ENCODE peak calls at places on chromosomes 1 and 21, in five cellular contexts. R is heart left ventricle, Z is adrenal gland, N is uterus, B is fibroblast of lung. X is an unnamed sample.

GRCh38 chr1:92940541-92940940 is 20.7 kb downstream of the DIPK1A start:
- DNase-seq in R (no peak), Z (no peak), N (no peak), B (peak; percentile 81), X (peak; percentile 46)

GRCh38 chr1:147080013-147080661 is 92.1 kb downstream of the PRKAB2 start:
- DNase-seq in R (no peak), Z (no peak), N (no peak), B (no peak), X (no peak)

GRCh38 chr1:243596441-243597183 is 253.4 kb downstream of the AKT3 start:
- DNase-seq in R (no peak), Z (no peak), N (no peak), B (peak; percentile 99), X (peak; percentile 98)

GRCh38 chr1:210332719-210333398 is 4.2 kb downstream of the HHAT start:
- DNase-seq in R (no peak), Z (no peak), N (no peak), B (peak; percentile 73), X (peak; percentile 90)

GRCh38 chr1:87449348-87449963 is 120.8 kb downstream of the LMO4 start:
- DNase-seq in R (peak; percentile 59), Z (peak; percentile 39), N (peak; percentile 25), B (peak; percentile 11), X (peak; percentile 61)

GRCh38 chr1:166811691-166812090 is 27.6 kb upstream of the POGK start:
- DNase-seq in R (no peak), Z (no peak), N (no peak), B (peak; percentile 82), X (no peak)

GRCh38 chr1:231091853-231092301 is 51.8 kb upstream of the FAM89A start:
- DNase-seq in R (no peak), Z (peak; percentile 56), N (no peak), B (no peak), X (peak; percentile 3)

GRCh38 chr1:40766560-40766959 is 17.0 kb upstream of the KCNQ4 start:
- DNase-seq in R (no peak), Z (no peak), N (no peak), B (no peak), X (no peak)

GRCh38 chr1:214022810-214023425 is 35.1 kb downstream of the PROX1 start:
- DNase-seq in R (no peak), Z (no peak), N (no peak), B (no peak), X (peak; percentile 79)

GRCh38 chr1:155033524-155033923 is at the start of the genes DCST1 and DCST2:
- DNase-seq in R (no peak), Z (no peak), N (no peak), B (no peak), X (no peak)

GRCh38 chr1:160400646-160401486 is 502 bp downstream of the VANGL2 start:
- DNase-seq in R (no peak), Z (no peak), N (no peak), B (peak; percentile 6), X (no peak)

GRCh38 chr1:31784356-31785019 is 20.3 kb upstream of the ADGRB2 start:
- DNase-seq in R (no peak), Z (no peak), N (peak; percentile 10), B (no peak), X (no peak)

GRCh38 chr1:89905391-89906058 is 84.7 kb downstream of the LRRC8D start:
- DNase-seq in R (no peak), Z (no peak), N (no peak), B (peak; percentile 17), X (no peak)

GRCh38 chr21:31442339-31442738 is 98.3 kb upstream of the TIAM1 start:
- DNase-seq in R (no peak), Z (no peak), N (no peak), B (no peak), X (peak; percentile 12)

GRCh38 chr1:225427249-225428065 is at the start of gene LBR:
- DNase-seq in R (peak; percentile 54), Z (no peak), N (peak; percentile 42), B (peak; percentile 42), X (no peak)

GRCh38 chr1:31216016-31216415 is 23.7 kb downstream of the NKAIN1 start:
- DNase-seq in R (peak; percentile 65), Z (peak; percentile 74), N (peak; percentile 34), B (peak; percentile 41), X (peak; percentile 56)

GRCh38 chr21:46171996-46172862 is 12.0 kb downstream of the SPATC1L start:
- DNase-seq in R (peak; percentile 11), Z (peak; percentile 10), N (peak; percentile 6), B (no peak), X (no peak)

GRCh38 chr21:33886316-33886715 is 29.3 kb downstream of the ATP5PO start:
- DNase-seq in R (no peak), Z (no peak), N (no peak), B (no peak), X (no peak)

GRCh38 chr21:16837319-16837718 is 675.5 kb upstream of the CXADR start:
- DNase-seq in R (no peak), Z (no peak), N (no peak), B (peak; percentile 61), X (peak; percentile 38)

GRCh38 chr1:68291763-68292384 is 59.6 kb upstream of the WLS start:
- DNase-seq in R (no peak), Z (peak; percentile 37), N (no peak), B (peak; percentile 67), X (no peak)

GRCh38 chr21:41236361-41236973 is 68.5 kb downstream of the BACE2 start:
- DNase-seq in R (no peak), Z (no peak), N (no peak), B (no peak), X (peak; percentile 39)

GRCh38 chr1:37430074-37430985 is 44.0 kb upstream of the ZC3H12A start:
- DNase-seq in R (no peak), Z (no peak), N (no peak), B (no peak), X (no peak)

GRCh38 chr1:94970783-94971182 is 43.9 kb upstream of the CNN3 start:
- DNase-seq in R (no peak), Z (no peak), N (no peak), B (no peak), X (no peak)

GRCh38 chr1:15948600-15949452 is 27.1 kb downstream of the ZBTB17 start:
- DNase-seq in R (peak; percentile 80), Z (peak; percentile 92), N (peak; percentile 89), B (peak; percentile 98), X (peak; percentile 92)

GRCh38 chr1:91948501-91949355 is 473 bp upstream of the BRDT start:
- DNase-seq in R (no peak), Z (no peak), N (no peak), B (no peak), X (no peak)

GRCh38 chr21:46475296-46475695 is 16.6 kb downstream of the DIP2A start:
- DNase-seq in R (no peak), Z (no peak), N (no peak), B (no peak), X (no peak)

GRCh38 chr1:91997607-91998195 is 32.1 kb upstream of the EPHX4 start:
- DNase-seq in R (no peak), Z (peak; percentile 55), N (no peak), B (peak; percentile 48), X (peak; percentile 58)

GRCh38 chr1:221303623-221304022 is 424.4 kb downstream of the HLX start:
- DNase-seq in R (no peak), Z (no peak), N (no peak), B (no peak), X (no peak)
- TF ChIP-seq CTCF in R (no peak), Z (no peak), N (no peak), B (no peak), X (no peak)

GRCh38 chr1:71706030-71706671 is 576.2 kb downstream of the NEGR1 start:
- DNase-seq in R (no peak), Z (no peak), N (no peak), B (no peak), X (no peak)
- H3K4me3 ChIP-seq in R (no peak overlapping the region), Z (no peak overlapping the region), N (no peak overlapping the region), B (no peak overlapping the region), X (no peak overlapping the region)

GRCh38 chr1:34398205-34398915 is 221.7 kb downstream of the C1orf94 start:
- DNase-seq in R (no peak), Z (no peak), N (no peak), B (no peak), X (no peak)

GRCh38 chr1:34396042-34396441 is 219.3 kb downstream of the C1orf94 start:
- DNase-seq in R (no peak), Z (no peak), N (no peak), B (no peak), X (no peak)

GRCh38 chr1:34403156-34403555 is 226.4 kb downstream of the C1orf94 start:
- DNase-seq in R (no peak), Z (no peak), N (no peak), B (no peak), X (no peak)

GRCh38 chr1:34400690-34401089 is 224.0 kb downstream of the C1orf94 start:
- DNase-seq in R (no peak), Z (no peak), N (no peak), B (no peak), X (no peak)

DNA sequence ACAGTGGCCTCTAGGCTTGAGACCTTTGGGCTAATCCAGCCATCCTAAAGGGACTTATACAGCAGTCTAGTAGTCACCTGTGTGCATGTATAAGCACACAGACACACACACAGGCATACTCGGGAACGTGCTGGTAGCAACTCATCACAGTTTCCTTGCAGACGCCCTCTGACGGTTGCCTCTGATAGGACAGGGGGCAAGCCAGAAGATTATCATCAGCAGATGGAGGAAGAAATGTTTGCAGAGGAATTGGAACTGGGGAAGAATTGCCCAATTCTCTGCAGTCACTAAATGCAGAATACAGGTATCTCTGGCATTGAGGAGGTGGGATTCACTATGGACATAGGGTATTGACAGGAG is 222.2 kb downstream of the C1orf94 start:
- DNase-seq in R (no peak), Z (no peak), N (no peak), B (no peak), X (no peak)
- TF ChIP-seq CTCF in R (no peak), Z (no peak), N (no peak), B (no peak), X (no peak)

GRCh38 chr1:178870944-178871343 is at the start of gene ANGPTL1:
- DNase-seq in R (peak; percentile 17), Z (no peak), N (peak; percentile 29), B (peak; percentile 68), X (no peak)
- H3K4me3 ChIP-seq in R (peak within 1 kb of the TSS; percentile 6), Z (no peak within 1 kb of the TSS), N (peak within 1 kb of the TSS; percentile 22), B (no peak within 1 kb of the TSS), X (no peak within 1 kb of the TSS)

GRCh38 chr1:14598498-14599172 is at the start of gene KAZN:
- DNase-seq in R (no peak), Z (no peak), N (no peak), B (no peak), X (no peak)
- TF ChIP-seq CTCF in R (no peak), Z (no peak), N (no peak), B (no peak), X (no peak)

GRCh38 chr1:115767403-115767802 is 1.1 kb downstream of the CASQ2 start:
- DNase-seq in R (no peak), Z (no peak), N (no peak), B (no peak), X (no peak)
- H3K4me3 ChIP-seq in R (peak overlapping the region; percentile 39), Z (no peak overlapping the region), N (no peak overlapping the region), B (no peak overlapping the region), X (no peak overlapping the region)

GRCh38 chr1:150563340-150564038 is 14.3 kb downstream of the ADAMTSL4 start:
- DNase-seq in R (peak; percentile 74), Z (peak; percentile 69), N (peak; percentile 52), B (no peak), X (peak; percentile 64)
- TF ChIP-seq CTCF in R (no peak), Z (no peak), N (no peak), B (no peak), X (no peak)

X was measured in bronchial epithelial cell.